ENCODE peak calls at places on chromosomes 13 and 19, in ten cellular contexts. One of them, this sample, is unnamed.

GRCh38 chr13:25310891-25311290 is 9.5 kb downstream of the NUP58 start:
- DNase-seq in RWPE1: no peak
- DNase-seq in activated T-helper 9 cell treated with anti-CD3 and anti-CD28 coated beads, Interleukin-2, amount 50 U/mL, for 16 hours: no peak
- DNase-seq in AG20443: no peak
- DNase-seq in Caki2: no peak
- DNase-seq in stimulated activated CD4-positive, alpha-beta T cell treated with anti-CD3 and anti-CD28 coated beads, Interleukin-4, amount 100 ng/mL, for 48 hours: no peak
- DNase-seq in activated naive CD8-positive, alpha-beta T cell treated with anti-CD3 and anti-CD28 coated beads for 36 hours: no peak
- DNase-seq in endothelial cell: no peak
- DNase-seq in NCI-H2107: no peak
- DNase-seq in NCI-H1092 treated with DMSO at 0.1 percent for 48 hours: no peak
- DNase-seq in this sample: no peak

GRCh38 chr13:97430296-97430695 is 3.7 kb upstream of the RAP2A start:
- DNase-seq in RWPE1: no peak
- DNase-seq in activated T-helper 9 cell treated with anti-CD3 and anti-CD28 coated beads, Interleukin-2, amount 50 U/mL, for 16 hours: no peak
- DNase-seq in AG20443: no peak
- DNase-seq in Caki2: no peak
- DNase-seq in stimulated activated CD4-positive, alpha-beta T cell treated with anti-CD3 and anti-CD28 coated beads, Interleukin-4, amount 100 ng/mL, for 48 hours: no peak
- DNase-seq in activated naive CD8-positive, alpha-beta T cell treated with anti-CD3 and anti-CD28 coated beads for 36 hours: no peak
- DNase-seq in endothelial cell: no peak
- DNase-seq in NCI-H2107: no peak
- DNase-seq in NCI-H1092 treated with DMSO at 0.1 percent for 48 hours: peak; percentile 61
- DNase-seq in this sample: no peak

GRCh38 chr19:8831832-8832131 is 322 bp downstream of the ZNF558 start:
- DNase-seq in RWPE1: peak; percentile 52
- DNase-seq in activated T-helper 9 cell treated with anti-CD3 and anti-CD28 coated beads, Interleukin-2, amount 50 U/mL, for 16 hours: no peak
- DNase-seq in AG20443: no peak
- DNase-seq in Caki2: no peak
- DNase-seq in stimulated activated CD4-positive, alpha-beta T cell treated with anti-CD3 and anti-CD28 coated beads, Interleukin-4, amount 100 ng/mL, for 48 hours: no peak
- DNase-seq in activated naive CD8-positive, alpha-beta T cell treated with anti-CD3 and anti-CD28 coated beads for 36 hours: no peak
- DNase-seq in endothelial cell: no peak
- DNase-seq in NCI-H2107: no peak
- DNase-seq in NCI-H1092 treated with DMSO at 0.1 percent for 48 hours: peak; percentile 26
- DNase-seq in this sample: no peak

GRCh38 chr13:30577381-30577780 is 40.3 kb upstream of the USPL1 start:
- DNase-seq in RWPE1: peak; percentile 64
- DNase-seq in activated T-helper 9 cell treated with anti-CD3 and anti-CD28 coated beads, Interleukin-2, amount 50 U/mL, for 16 hours: peak; percentile 30
- DNase-seq in AG20443: peak; percentile 85
- DNase-seq in Caki2: peak; percentile 59
- DNase-seq in stimulated activated CD4-positive, alpha-beta T cell treated with anti-CD3 and anti-CD28 coated beads, Interleukin-4, amount 100 ng/mL, for 48 hours: peak; percentile 30
- DNase-seq in activated naive CD8-positive, alpha-beta T cell treated with anti-CD3 and anti-CD28 coated beads for 36 hours: peak; percentile 47
- DNase-seq in endothelial cell: no peak
- DNase-seq in NCI-H2107: no peak
- DNase-seq in NCI-H1092 treated with DMSO at 0.1 percent for 48 hours: no peak
- DNase-seq in this sample: no peak

GRCh38 chr13:104683789-104684188 is 1617.6 kb upstream of the SLC10A2 start:
- DNase-seq in RWPE1: no peak
- DNase-seq in activated T-helper 9 cell treated with anti-CD3 and anti-CD28 coated beads, Interleukin-2, amount 50 U/mL, for 16 hours: no peak
- DNase-seq in AG20443: no peak
- DNase-seq in Caki2: no peak
- DNase-seq in stimulated activated CD4-positive, alpha-beta T cell treated with anti-CD3 and anti-CD28 coated beads, Interleukin-4, amount 100 ng/mL, for 48 hours: no peak
- DNase-seq in activated naive CD8-positive, alpha-beta T cell treated with anti-CD3 and anti-CD28 coated beads for 36 hours: no peak
- DNase-seq in endothelial cell: no peak
- DNase-seq in NCI-H2107: no peak
- DNase-seq in NCI-H1092 treated with DMSO at 0.1 percent for 48 hours: no peak
- DNase-seq in this sample: no peak

GRCh38 chr13:61246351-61246750 is 169.3 kb downstream of the PCDH20 start:
- DNase-seq in RWPE1: no peak
- DNase-seq in activated T-helper 9 cell treated with anti-CD3 and anti-CD28 coated beads, Interleukin-2, amount 50 U/mL, for 16 hours: no peak
- DNase-seq in AG20443: no peak
- DNase-seq in Caki2: no peak
- DNase-seq in stimulated activated CD4-positive, alpha-beta T cell treated with anti-CD3 and anti-CD28 coated beads, Interleukin-4, amount 100 ng/mL, for 48 hours: no peak
- DNase-seq in activated naive CD8-positive, alpha-beta T cell treated with anti-CD3 and anti-CD28 coated beads for 36 hours: no peak
- DNase-seq in endothelial cell: no peak
- DNase-seq in NCI-H2107: no peak
- DNase-seq in NCI-H1092 treated with DMSO at 0.1 percent for 48 hours: no peak
- DNase-seq in this sample: no peak

GRCh38 chr13:73598021-73598712 is 536.0 kb downstream of the KLF12 start:
- DNase-seq in RWPE1: peak; percentile 52
- DNase-seq in activated T-helper 9 cell treated with anti-CD3 and anti-CD28 coated beads, Interleukin-2, amount 50 U/mL, for 16 hours: no peak
- DNase-seq in AG20443: no peak
- DNase-seq in Caki2: no peak
- DNase-seq in stimulated activated CD4-positive, alpha-beta T cell treated with anti-CD3 and anti-CD28 coated beads, Interleukin-4, amount 100 ng/mL, for 48 hours: no peak
- DNase-seq in activated naive CD8-positive, alpha-beta T cell treated with anti-CD3 and anti-CD28 coated beads for 36 hours: no peak
- DNase-seq in endothelial cell: no peak
- DNase-seq in NCI-H2107: no peak
- DNase-seq in NCI-H1092 treated with DMSO at 0.1 percent for 48 hours: no peak
- DNase-seq in this sample: no peak

GRCh38 chr13:59356607-59357006 is 807.1 kb downstream of the DIAPH3 start:
- DNase-seq in RWPE1: no peak
- DNase-seq in activated T-helper 9 cell treated with anti-CD3 and anti-CD28 coated beads, Interleukin-2, amount 50 U/mL, for 16 hours: no peak
- DNase-seq in AG20443: peak; percentile 19
- DNase-seq in Caki2: no peak
- DNase-seq in stimulated activated CD4-positive, alpha-beta T cell treated with anti-CD3 and anti-CD28 coated beads, Interleukin-4, amount 100 ng/mL, for 48 hours: no peak
- DNase-seq in activated naive CD8-positive, alpha-beta T cell treated with anti-CD3 and anti-CD28 coated beads for 36 hours: no peak
- DNase-seq in endothelial cell: no peak
- DNase-seq in NCI-H2107: no peak
- DNase-seq in NCI-H1092 treated with DMSO at 0.1 percent for 48 hours: peak; percentile 84
- DNase-seq in this sample: no peak

GRCh38 chr19:2010135-2010668 is 5.3 kb downstream of the BTBD2 start:
- DNase-seq in RWPE1: no peak
- DNase-seq in activated T-helper 9 cell treated with anti-CD3 and anti-CD28 coated beads, Interleukin-2, amount 50 U/mL, for 16 hours: no peak
- DNase-seq in AG20443: no peak
- DNase-seq in Caki2: no peak
- DNase-seq in stimulated activated CD4-positive, alpha-beta T cell treated with anti-CD3 and anti-CD28 coated beads, Interleukin-4, amount 100 ng/mL, for 48 hours: no peak
- DNase-seq in activated naive CD8-positive, alpha-beta T cell treated with anti-CD3 and anti-CD28 coated beads for 36 hours: no peak
- DNase-seq in endothelial cell: no peak
- DNase-seq in NCI-H2107: no peak
- DNase-seq in NCI-H1092 treated with DMSO at 0.1 percent for 48 hours: no peak
- DNase-seq in this sample: no peak

GRCh38 chr13:46321494-46322225 is 65.4 kb downstream of the RUBCNL start:
- DNase-seq in RWPE1: peak; percentile 47
- DNase-seq in activated T-helper 9 cell treated with anti-CD3 and anti-CD28 coated beads, Interleukin-2, amount 50 U/mL, for 16 hours: peak; percentile 37
- DNase-seq in AG20443: peak; percentile 82
- DNase-seq in Caki2: peak; percentile 19
- DNase-seq in stimulated activated CD4-positive, alpha-beta T cell treated with anti-CD3 and anti-CD28 coated beads, Interleukin-4, amount 100 ng/mL, for 48 hours: peak; percentile 49
- DNase-seq in activated naive CD8-positive, alpha-beta T cell treated with anti-CD3 and anti-CD28 coated beads for 36 hours: peak; percentile 67
- DNase-seq in endothelial cell: peak; percentile 52
- DNase-seq in NCI-H2107: peak; percentile 21
- DNase-seq in NCI-H1092 treated with DMSO at 0.1 percent for 48 hours: no peak
- DNase-seq in this sample: peak; percentile 62

GRCh38 chr13:112603641-112604220 is 15.8 kb upstream of the TUBGCP3 start:
- DNase-seq in RWPE1: no peak
- DNase-seq in activated T-helper 9 cell treated with anti-CD3 and anti-CD28 coated beads, Interleukin-2, amount 50 U/mL, for 16 hours: no peak
- DNase-seq in AG20443: no peak
- DNase-seq in Caki2: peak; percentile 23
- DNase-seq in stimulated activated CD4-positive, alpha-beta T cell treated with anti-CD3 and anti-CD28 coated beads, Interleukin-4, amount 100 ng/mL, for 48 hours: no peak
- DNase-seq in activated naive CD8-positive, alpha-beta T cell treated with anti-CD3 and anti-CD28 coated beads for 36 hours: no peak
- DNase-seq in endothelial cell: no peak
- DNase-seq in NCI-H2107: no peak
- DNase-seq in NCI-H1092 treated with DMSO at 0.1 percent for 48 hours: peak; percentile 17
- DNase-seq in this sample: no peak

GRCh38 chr13:99003851-99004471 is 26.1 kb upstream of the DOCK9 start:
- DNase-seq in RWPE1: no peak
- DNase-seq in activated T-helper 9 cell treated with anti-CD3 and anti-CD28 coated beads, Interleukin-2, amount 50 U/mL, for 16 hours: no peak
- DNase-seq in AG20443: no peak
- DNase-seq in Caki2: no peak
- DNase-seq in stimulated activated CD4-positive, alpha-beta T cell treated with anti-CD3 and anti-CD28 coated beads, Interleukin-4, amount 100 ng/mL, for 48 hours: no peak
- DNase-seq in activated naive CD8-positive, alpha-beta T cell treated with anti-CD3 and anti-CD28 coated beads for 36 hours: no peak
- DNase-seq in endothelial cell: no peak
- DNase-seq in NCI-H2107: no peak
- DNase-seq in NCI-H1092 treated with DMSO at 0.1 percent for 48 hours: no peak
- DNase-seq in this sample: no peak

GRCh38 chr19:41409288-41409687 is 11.7 kb downstream of the BCKDHA start:
- DNase-seq in RWPE1: peak; percentile 43
- DNase-seq in activated T-helper 9 cell treated with anti-CD3 and anti-CD28 coated beads, Interleukin-2, amount 50 U/mL, for 16 hours: no peak
- DNase-seq in AG20443: no peak
- DNase-seq in Caki2: peak; percentile 72
- DNase-seq in stimulated activated CD4-positive, alpha-beta T cell treated with anti-CD3 and anti-CD28 coated beads, Interleukin-4, amount 100 ng/mL, for 48 hours: no peak
- DNase-seq in activated naive CD8-positive, alpha-beta T cell treated with anti-CD3 and anti-CD28 coated beads for 36 hours: no peak
- DNase-seq in endothelial cell: no peak
- DNase-seq in NCI-H2107: no peak
- DNase-seq in NCI-H1092 treated with DMSO at 0.1 percent for 48 hours: no peak
- DNase-seq in this sample: no peak

GRCh38 chr19:47012620-47013019 is 7.0 kb upstream of the NPAS1 start:
- DNase-seq in RWPE1: no peak
- DNase-seq in activated T-helper 9 cell treated with anti-CD3 and anti-CD28 coated beads, Interleukin-2, amount 50 U/mL, for 16 hours: no peak
- DNase-seq in AG20443: no peak
- DNase-seq in Caki2: no peak
- DNase-seq in stimulated activated CD4-positive, alpha-beta T cell treated with anti-CD3 and anti-CD28 coated beads, Interleukin-4, amount 100 ng/mL, for 48 hours: no peak
- DNase-seq in activated naive CD8-positive, alpha-beta T cell treated with anti-CD3 and anti-CD28 coated beads for 36 hours: no peak
- DNase-seq in endothelial cell: no peak
- DNase-seq in NCI-H2107: no peak
- DNase-seq in NCI-H1092 treated with DMSO at 0.1 percent for 48 hours: no peak
- DNase-seq in this sample: no peak

GRCh38 chr13:50990540-50991506 is 81.2 kb downstream of the RNASEH2B start:
- DNase-seq in RWPE1: no peak
- DNase-seq in activated T-helper 9 cell treated with anti-CD3 and anti-CD28 coated beads, Interleukin-2, amount 50 U/mL, for 16 hours: no peak
- DNase-seq in AG20443: peak; percentile 89
- DNase-seq in Caki2: no peak
- DNase-seq in stimulated activated CD4-positive, alpha-beta T cell treated with anti-CD3 and anti-CD28 coated beads, Interleukin-4, amount 100 ng/mL, for 48 hours: no peak
- DNase-seq in activated naive CD8-positive, alpha-beta T cell treated with anti-CD3 and anti-CD28 coated beads for 36 hours: no peak
- DNase-seq in endothelial cell: no peak
- DNase-seq in NCI-H2107: no peak
- DNase-seq in NCI-H1092 treated with DMSO at 0.1 percent for 48 hours: peak; percentile 79
- DNase-seq in this sample: peak; percentile 46

GRCh38 chr13:20822406-20822805 is 48.6 kb upstream of the EEF1AKMT1 start:
- DNase-seq in RWPE1: no peak
- DNase-seq in activated T-helper 9 cell treated with anti-CD3 and anti-CD28 coated beads, Interleukin-2, amount 50 U/mL, for 16 hours: no peak
- DNase-seq in AG20443: no peak
- DNase-seq in Caki2: no peak
- DNase-seq in stimulated activated CD4-positive, alpha-beta T cell treated with anti-CD3 and anti-CD28 coated beads, Interleukin-4, amount 100 ng/mL, for 48 hours: no peak
- DNase-seq in activated naive CD8-positive, alpha-beta T cell treated with anti-CD3 and anti-CD28 coated beads for 36 hours: no peak
- DNase-seq in endothelial cell: no peak
- DNase-seq in NCI-H2107: no peak
- DNase-seq in NCI-H1092 treated with DMSO at 0.1 percent for 48 hours: no peak
- DNase-seq in this sample: no peak

GRCh38 chr19:1470864-1471513 is 8.0 kb downstream of the C19orf25 start:
- DNase-seq in RWPE1: no peak
- DNase-seq in activated T-helper 9 cell treated with anti-CD3 and anti-CD28 coated beads, Interleukin-2, amount 50 U/mL, for 16 hours: no peak
- DNase-seq in AG20443: peak; percentile 50
- DNase-seq in Caki2: no peak
- DNase-seq in stimulated activated CD4-positive, alpha-beta T cell treated with anti-CD3 and anti-CD28 coated beads, Interleukin-4, amount 100 ng/mL, for 48 hours: no peak
- DNase-seq in activated naive CD8-positive, alpha-beta T cell treated with anti-CD3 and anti-CD28 coated beads for 36 hours: no peak
- DNase-seq in endothelial cell: no peak
- DNase-seq in NCI-H2107: no peak
- DNase-seq in NCI-H1092 treated with DMSO at 0.1 percent for 48 hours: no peak
- DNase-seq in this sample: no peak

GRCh38 chr13:49240017-49240416 is 7.7 kb upstream of the CDADC1 start:
- DNase-seq in RWPE1: peak; percentile 23
- DNase-seq in activated T-helper 9 cell treated with anti-CD3 and anti-CD28 coated beads, Interleukin-2, amount 50 U/mL, for 16 hours: no peak
- DNase-seq in AG20443: peak; percentile 62
- DNase-seq in Caki2: no peak
- DNase-seq in stimulated activated CD4-positive, alpha-beta T cell treated with anti-CD3 and anti-CD28 coated beads, Interleukin-4, amount 100 ng/mL, for 48 hours: peak; percentile 27
- DNase-seq in activated naive CD8-positive, alpha-beta T cell treated with anti-CD3 and anti-CD28 coated beads for 36 hours: peak; percentile 39
- DNase-seq in endothelial cell: peak; percentile 14
- DNase-seq in NCI-H2107: no peak
- DNase-seq in NCI-H1092 treated with DMSO at 0.1 percent for 48 hours: no peak
- DNase-seq in this sample: no peak

GRCh38 chr19:33280351-33280921 is 21.9 kb downstream of the CEBPA start:
- DNase-seq in RWPE1: no peak
- DNase-seq in activated T-helper 9 cell treated with anti-CD3 and anti-CD28 coated beads, Interleukin-2, amount 50 U/mL, for 16 hours: no peak
- DNase-seq in AG20443: no peak
- DNase-seq in Caki2: no peak
- DNase-seq in stimulated activated CD4-positive, alpha-beta T cell treated with anti-CD3 and anti-CD28 coated beads, Interleukin-4, amount 100 ng/mL, for 48 hours: peak; percentile 30
- DNase-seq in activated naive CD8-positive, alpha-beta T cell treated with anti-CD3 and anti-CD28 coated beads for 36 hours: peak; percentile 62
- DNase-seq in endothelial cell: no peak
- DNase-seq in NCI-H2107: no peak
- DNase-seq in NCI-H1092 treated with DMSO at 0.1 percent for 48 hours: no peak
- DNase-seq in this sample: no peak

GRCh38 chr19:34382471-34382870 is 17.5 kb downstream of the GPI start:
- DNase-seq in RWPE1: no peak
- DNase-seq in activated T-helper 9 cell treated with anti-CD3 and anti-CD28 coated beads, Interleukin-2, amount 50 U/mL, for 16 hours: no peak
- DNase-seq in AG20443: no peak
- DNase-seq in Caki2: no peak
- DNase-seq in stimulated activated CD4-positive, alpha-beta T cell treated with anti-CD3 and anti-CD28 coated beads, Interleukin-4, amount 100 ng/mL, for 48 hours: no peak
- DNase-seq in activated naive CD8-positive, alpha-beta T cell treated with anti-CD3 and anti-CD28 coated beads for 36 hours: no peak
- DNase-seq in endothelial cell: no peak
- DNase-seq in NCI-H2107: no peak
- DNase-seq in NCI-H1092 treated with DMSO at 0.1 percent for 48 hours: no peak
- DNase-seq in this sample: no peak

GRCh38 chr13:53058077-53058660 is 29.6 kb downstream of the OLFM4 start:
- DNase-seq in RWPE1: no peak
- DNase-seq in activated T-helper 9 cell treated with anti-CD3 and anti-CD28 coated beads, Interleukin-2, amount 50 U/mL, for 16 hours: no peak
- DNase-seq in AG20443: no peak
- DNase-seq in Caki2: no peak
- DNase-seq in stimulated activated CD4-positive, alpha-beta T cell treated with anti-CD3 and anti-CD28 coated beads, Interleukin-4, amount 100 ng/mL, for 48 hours: no peak
- DNase-seq in activated naive CD8-positive, alpha-beta T cell treated with anti-CD3 and anti-CD28 coated beads for 36 hours: no peak
- DNase-seq in endothelial cell: no peak
- DNase-seq in NCI-H2107: no peak
- DNase-seq in NCI-H1092 treated with DMSO at 0.1 percent for 48 hours: no peak
- DNase-seq in this sample: no peak

GRCh38 chr13:30792257-30793000 is 57.1 kb downstream of the ALOX5AP start:
- DNase-seq in RWPE1: peak; percentile 91
- DNase-seq in activated T-helper 9 cell treated with anti-CD3 and anti-CD28 coated beads, Interleukin-2, amount 50 U/mL, for 16 hours: no peak
- DNase-seq in AG20443: peak; percentile 96
- DNase-seq in Caki2: peak; percentile 76
- DNase-seq in stimulated activated CD4-positive, alpha-beta T cell treated with anti-CD3 and anti-CD28 coated beads, Interleukin-4, amount 100 ng/mL, for 48 hours: no peak
- DNase-seq in activated naive CD8-positive, alpha-beta T cell treated with anti-CD3 and anti-CD28 coated beads for 36 hours: no peak
- DNase-seq in endothelial cell: no peak
- DNase-seq in NCI-H2107: no peak
- DNase-seq in NCI-H1092 treated with DMSO at 0.1 percent for 48 hours: peak; percentile 8
- DNase-seq in this sample: no peak

GRCh38 chr13:20938302-20938701 is 35.8 kb upstream of the XPO4 start:
- DNase-seq in RWPE1: no peak
- DNase-seq in activated T-helper 9 cell treated with anti-CD3 and anti-CD28 coated beads, Interleukin-2, amount 50 U/mL, for 16 hours: no peak
- DNase-seq in AG20443: no peak
- DNase-seq in Caki2: no peak
- DNase-seq in stimulated activated CD4-positive, alpha-beta T cell treated with anti-CD3 and anti-CD28 coated beads, Interleukin-4, amount 100 ng/mL, for 48 hours: no peak
- DNase-seq in activated naive CD8-positive, alpha-beta T cell treated with anti-CD3 and anti-CD28 coated beads for 36 hours: no peak
- DNase-seq in endothelial cell: no peak
- DNase-seq in NCI-H2107: no peak
- DNase-seq in NCI-H1092 treated with DMSO at 0.1 percent for 48 hours: no peak
- DNase-seq in this sample: no peak

GRCh38 chr19:18107235-18108083 is 9.9 kb downstream of the MAST3 start:
- DNase-seq in RWPE1: no peak
- DNase-seq in activated T-helper 9 cell treated with anti-CD3 and anti-CD28 coated beads, Interleukin-2, amount 50 U/mL, for 16 hours: no peak
- DNase-seq in AG20443: no peak
- DNase-seq in Caki2: no peak
- DNase-seq in stimulated activated CD4-positive, alpha-beta T cell treated with anti-CD3 and anti-CD28 coated beads, Interleukin-4, amount 100 ng/mL, for 48 hours: no peak
- DNase-seq in activated naive CD8-positive, alpha-beta T cell treated with anti-CD3 and anti-CD28 coated beads for 36 hours: no peak
- DNase-seq in endothelial cell: no peak
- DNase-seq in NCI-H2107: no peak
- DNase-seq in NCI-H1092 treated with DMSO at 0.1 percent for 48 hours: no peak
- DNase-seq in this sample: no peak

GRCh38 chr13:88136098-88136790 is 465.1 kb downstream of the SLITRK5 start:
- DNase-seq in RWPE1: no peak
- DNase-seq in activated T-helper 9 cell treated with anti-CD3 and anti-CD28 coated beads, Interleukin-2, amount 50 U/mL, for 16 hours: no peak
- DNase-seq in AG20443: no peak
- DNase-seq in Caki2: no peak
- DNase-seq in stimulated activated CD4-positive, alpha-beta T cell treated with anti-CD3 and anti-CD28 coated beads, Interleukin-4, amount 100 ng/mL, for 48 hours: no peak
- DNase-seq in activated naive CD8-positive, alpha-beta T cell treated with anti-CD3 and anti-CD28 coated beads for 36 hours: no peak
- DNase-seq in endothelial cell: no peak
- DNase-seq in NCI-H2107: no peak
- DNase-seq in NCI-H1092 treated with DMSO at 0.1 percent for 48 hours: no peak
- DNase-seq in this sample: no peak

GRCh38 chr19:30693179-30693578 is 321.0 kb downstream of the ZNF536 start:
- DNase-seq in RWPE1: no peak
- DNase-seq in activated T-helper 9 cell treated with anti-CD3 and anti-CD28 coated beads, Interleukin-2, amount 50 U/mL, for 16 hours: no peak
- DNase-seq in AG20443: no peak
- DNase-seq in Caki2: no peak
- DNase-seq in stimulated activated CD4-positive, alpha-beta T cell treated with anti-CD3 and anti-CD28 coated beads, Interleukin-4, amount 100 ng/mL, for 48 hours: no peak
- DNase-seq in activated naive CD8-positive, alpha-beta T cell treated with anti-CD3 and anti-CD28 coated beads for 36 hours: no peak
- DNase-seq in endothelial cell: no peak
- DNase-seq in NCI-H2107: no peak
- DNase-seq in NCI-H1092 treated with DMSO at 0.1 percent for 48 hours: no peak
- DNase-seq in this sample: no peak

GRCh38 chr13:36098080-36098479 is 33.1 kb downstream of the DCLK1 start:
- DNase-seq in RWPE1: no peak
- DNase-seq in activated T-helper 9 cell treated with anti-CD3 and anti-CD28 coated beads, Interleukin-2, amount 50 U/mL, for 16 hours: no peak
- DNase-seq in AG20443: no peak
- DNase-seq in Caki2: peak; percentile 35
- DNase-seq in stimulated activated CD4-positive, alpha-beta T cell treated with anti-CD3 and anti-CD28 coated beads, Interleukin-4, amount 100 ng/mL, for 48 hours: no peak
- DNase-seq in activated naive CD8-positive, alpha-beta T cell treated with anti-CD3 and anti-CD28 coated beads for 36 hours: no peak
- DNase-seq in endothelial cell: no peak
- DNase-seq in NCI-H2107: no peak
- DNase-seq in NCI-H1092 treated with DMSO at 0.1 percent for 48 hours: no peak
- DNase-seq in this sample: no peak

GRCh38 chr19:40217921-40218890 is at the start of gene TTC9B:
- DNase-seq in RWPE1: no peak
- DNase-seq in activated T-helper 9 cell treated with anti-CD3 and anti-CD28 coated beads, Interleukin-2, amount 50 U/mL, for 16 hours: peak; percentile 17
- DNase-seq in AG20443: peak; percentile 80
- DNase-seq in Caki2: no peak
- DNase-seq in stimulated activated CD4-positive, alpha-beta T cell treated with anti-CD3 and anti-CD28 coated beads, Interleukin-4, amount 100 ng/mL, for 48 hours: peak; percentile 30
- DNase-seq in activated naive CD8-positive, alpha-beta T cell treated with anti-CD3 and anti-CD28 coated beads for 36 hours: peak; percentile 71
- DNase-seq in endothelial cell: peak; percentile 61
- DNase-seq in NCI-H2107: no peak
- DNase-seq in NCI-H1092 treated with DMSO at 0.1 percent for 48 hours: no peak
- DNase-seq in this sample: peak; percentile 46